ENCODE peak calls at places on chromosome 6, in ten cellular contexts. S, Z, G, N, I, B, P, L, U and H are unnamed samples. For H3K9me3 and H3K4me1, the result is how much of the 10 kb centered on the place peaks cover.

GRCh38 chr6:42369568-42369967 is 82.2 kb downstream of the TRERF1 start:
- DNase-seq in I (no peak), N (no peak), G (no peak), B (no peak), S (no peak), U (no peak), P (no peak), Z (peak), L (no peak), H (no peak)

GRCh38 chr6:31794294-31794865 is 1.2 kb downstream of the VARS1 start:
- DNase-seq in U (peak), G (no peak), N (no peak), L (no peak), B (no peak), S (no peak), P (no peak), Z (peak), I (no peak), H (no peak)

GRCh38 chr6:40247516-40248115 is 313.4 kb upstream of the MOCS1 start:
- DNase-seq in L (no peak), U (no peak), G (no peak), S (no peak), N (no peak), B (no peak), Z (no peak), P (no peak), I (no peak), H (no peak)

GRCh38 chr6:104182811-104183210 is 676.9 kb downstream of the HACE1 start:
- DNase-seq in Z (peak), U (peak), L (no peak), I (no peak), G (no peak), S (no peak), N (no peak), B (no peak), P (no peak), H (no peak)

GRCh38 chr6:166005846-166006592 is 161.6 kb downstream of the TBXT start:
- DNase-seq in S (no peak), I (peak), U (peak), B (peak), P (peak), Z (peak), N (no peak), L (no peak), G (no peak), H (no peak)

GRCh38 chr6:140774080-140774505 is 1358.6 kb upstream of the GJE1 start:
- DNase-seq in S (no peak), B (no peak), U (peak), N (no peak), G (no peak), Z (peak), P (no peak), L (no peak), I (no peak), H (no peak)

GRCh38 chr6:64250126-64250525 is 614.5 kb downstream of the PHF3 start:
- DNase-seq in N (no peak), B (no peak), U (no peak), Z (no peak), L (no peak), P (no peak), S (no peak), G (no peak), I (no peak), H (no peak)

GRCh38 chr6:7324520-7324919 is 11.5 kb upstream of the SSR1 start:
- DNase-seq in N (no peak), Z (peak), B (no peak), P (no peak), U (no peak), L (no peak), G (no peak), S (no peak), I (no peak), H (no peak)

GRCh38 chr6:20426177-20427082 is 24.8 kb downstream of the E2F3 start:
- DNase-seq in Z (no peak), I (no peak), U (no peak), L (no peak), B (no peak), G (no peak), S (no peak), N (no peak), P (no peak), H (no peak)

GRCh38 chr6:102309700-102310099 is 916.2 kb downstream of the GRIK2 start:
- DNase-seq in L (no peak), B (no peak), P (no peak), Z (no peak), N (no peak), U (no peak), G (no peak), S (no peak), I (no peak), H (no peak)
- H3K9me3 ChIP-seq in L (under half), B (under half), P (under half), Z (under half), N (under half), U (under half), G (under half), S (under half), I (under half), H (under half)

GRCh38 chr6:11374036-11375010 is 141.9 kb upstream of the NEDD9 start:
- DNase-seq in S (no peak), P (no peak), I (no peak), L (no peak), G (no peak), Z (peak), B (no peak), N (no peak), U (no peak), H (no peak)

GRCh38 chr6:11370191-11371018 is 137.9 kb upstream of the NEDD9 start:
- DNase-seq in G (peak), N (no peak), P (peak), B (no peak), L (no peak), Z (no peak), I (no peak), S (no peak), U (no peak), H (no peak)

GRCh38 chr6:11368264-11368663 is 135.8 kb upstream of the NEDD9 start:
- DNase-seq in N (no peak), P (no peak), I (no peak), L (no peak), G (no peak), Z (no peak), U (no peak), B (no peak), S (no peak), H (no peak)

GRCh38 chr6:11368760-11369159 is 136.3 kb upstream of the NEDD9 start:
- DNase-seq in N (no peak), B (no peak), L (no peak), S (no peak), Z (no peak), P (no peak), I (no peak), G (peak), U (no peak), H (no peak)

GRCh38 chr6:11373208-11373607 is 140.7 kb upstream of the NEDD9 start:
- DNase-seq in G (no peak), Z (no peak), N (no peak), L (no peak), U (no peak), P (no peak), S (no peak), B (no peak), I (no peak), H (no peak)
- H3K27ac ChIP-seq in G (no peak), Z (no peak), N (no peak), L (no peak), U (no peak), P (no peak), S (no peak), B (no peak), I (no peak), H (no peak)

GRCh38 chr6:156977527-156978291 is 200.5 kb downstream of the ARID1B start:
- DNase-seq in G (no peak), Z (no peak), L (no peak), U (peak), I (peak), N (no peak), P (peak), B (no peak), S (no peak), H (no peak)

GRCh38 chr6:156974897-156975296 is 197.7 kb downstream of the ARID1B start:
- DNase-seq in Z (no peak), L (no peak), B (no peak), U (no peak), P (no peak), N (no peak), I (no peak), S (no peak), G (no peak), H (no peak)

GRCh38 chr6:156975414-156975813 is 198.2 kb downstream of the ARID1B start:
- DNase-seq in U (no peak), P (no peak), I (no peak), G (no peak), N (no peak), S (no peak), Z (no peak), L (no peak), B (no peak), H (no peak)

GRCh38 chr6:156978948-156979347 is 201.8 kb downstream of the ARID1B start:
- DNase-seq in S (no peak), L (no peak), G (no peak), N (no peak), I (no peak), U (no peak), Z (no peak), P (no peak), B (no peak), H (no peak)

DNA sequence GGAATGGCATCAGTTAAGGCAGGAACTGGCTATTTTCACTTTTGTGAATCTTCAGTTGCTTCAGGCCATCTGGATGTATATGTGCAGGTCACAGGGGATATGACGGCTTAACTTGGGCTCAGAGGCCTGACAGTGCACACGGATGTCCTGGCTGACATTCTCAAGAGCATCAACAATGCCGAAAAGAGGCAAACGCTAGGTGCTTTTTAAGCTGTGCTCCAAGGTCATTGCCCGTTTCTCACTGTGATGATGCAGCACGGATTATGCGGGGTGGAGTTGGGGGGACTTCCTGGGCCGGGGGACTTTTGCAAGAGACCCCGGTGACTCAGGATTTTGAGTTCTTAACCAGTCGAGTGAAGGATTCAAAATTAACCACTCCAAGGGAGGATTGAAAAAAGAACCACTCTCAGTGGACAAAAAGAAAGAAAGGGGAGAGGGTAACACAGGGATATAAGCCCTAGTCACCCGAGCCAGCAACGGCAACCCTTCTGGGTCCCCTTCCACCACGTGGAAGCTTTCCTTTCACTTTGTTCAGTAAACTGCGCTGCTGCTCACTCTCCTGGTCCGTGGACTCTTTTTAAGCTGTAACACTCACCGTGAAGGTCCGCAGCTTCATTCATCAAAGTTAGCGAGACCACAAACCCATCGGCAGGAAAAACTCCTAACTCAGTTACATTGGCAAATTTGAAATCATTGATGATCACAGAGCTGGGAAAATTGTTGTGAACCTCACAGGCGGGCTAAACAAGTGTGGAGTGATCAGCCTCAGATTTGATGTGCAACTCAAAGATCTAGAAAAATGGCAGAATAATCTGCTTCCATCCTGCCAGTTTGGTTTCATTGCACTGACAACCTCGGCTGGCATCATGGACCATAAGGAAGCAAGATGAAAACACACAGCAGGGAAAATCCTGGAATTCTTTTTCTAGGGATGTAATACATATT is 199.2 kb downstream of the ARID1B start:
- DNase-seq in N (no peak), U (peak), S (no peak), I (no peak), B (no peak), L (peak), G (peak), Z (no peak), P (peak), H (peak)
- H3K4me1 ChIP-seq in N (half or more), U (under half), S (under half), I (under half), B (under half), L (half or more), G (under half), Z (under half), P (under half), H (under half)

GRCh38 chr6:168309183-168309582 is 10.4 kb downstream of the DACT2 start:
- DNase-seq in U (no peak), N (no peak), P (no peak), B (no peak), I (no peak), L (no peak), S (no peak), Z (no peak), G (peak), H (no peak)

GRCh38 chr6:168310945-168311344 is 8.6 kb downstream of the DACT2 start:
- DNase-seq in B (no peak), N (no peak), L (no peak), I (no peak), S (no peak), Z (peak), U (no peak), G (no peak), P (no peak), H (no peak)

GRCh38 chr6:168313371-168314028 is 6.1 kb downstream of the DACT2 start:
- DNase-seq in N (no peak), U (no peak), Z (no peak), G (peak), B (peak), P (peak), L (no peak), I (no peak), S (no peak), H (no peak)

GRCh38 chr6:168309997-168310396 is 9.6 kb downstream of the DACT2 start:
- DNase-seq in S (no peak), U (no peak), L (no peak), G (no peak), B (no peak), I (no peak), P (no peak), N (no peak), Z (no peak), H (no peak)

GRCh38 chr6:168311410-168312124 is 8.0 kb downstream of the DACT2 start:
- DNase-seq in P (no peak), Z (peak), S (no peak), N (no peak), L (no peak), U (no peak), B (no peak), I (no peak), G (no peak), H (no peak)
- H3K9me3 ChIP-seq in P (under half), Z (under half), S (under half), N (under half), L (under half), U (under half), B (under half), I (under half), G (under half), H (under half)

DNA sequence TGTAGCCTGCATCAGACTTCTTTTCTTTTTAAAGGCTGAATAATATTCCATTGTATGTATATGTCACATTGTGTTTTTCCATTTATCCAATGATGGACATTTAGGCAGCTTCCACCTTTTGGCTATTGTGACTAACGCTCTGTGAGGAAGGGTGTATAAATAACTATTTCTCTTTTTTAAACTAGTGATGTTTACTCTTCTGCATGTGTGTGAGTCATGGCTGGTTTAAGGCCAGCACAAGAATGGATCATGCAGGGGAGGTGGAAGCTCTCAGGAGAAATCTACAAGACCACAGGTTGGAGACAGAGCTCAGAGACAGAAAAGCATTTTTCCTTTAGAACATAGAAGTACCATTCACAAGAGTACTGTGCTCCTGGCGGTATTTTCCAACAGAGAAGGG is 307.2 kb downstream of the SOX4 start:
- DNase-seq in P (no peak), L (no peak), B (no peak), N (no peak), U (peak), Z (no peak), G (no peak), S (no peak), I (peak), H (no peak)
- H3K27ac ChIP-seq in P (no peak), L (no peak), B (peak), N (no peak), U (no peak), Z (no peak), G (no peak), S (no peak), I (peak), H (no peak)

GRCh38 chr6:36625161-36625919 is 31.2 kb downstream of the SRSF3 start:
- DNase-seq in U (peak), G (no peak), N (no peak), Z (no peak), S (no peak), L (no peak), B (no peak), I (peak), P (peak), H (no peak)
- H3K4me1 ChIP-seq in U (under half), G (under half), N (half or more), Z (under half), S (under half), L (under half), B (under half), I (under half), P (under half), H (under half)

GRCh38 chr6:168625602-168626001 is 184.6 kb downstream of the SMOC2 start:
- DNase-seq in S (no peak), P (no peak), B (no peak), Z (no peak), N (no peak), U (no peak), G (no peak), L (no peak), I (no peak), H (no peak)
- H3K9me3 ChIP-seq in S (under half), P (under half), B (under half), Z (under half), N (under half), U (under half), G (under half), L (under half), I (under half), H (under half)

DNA sequence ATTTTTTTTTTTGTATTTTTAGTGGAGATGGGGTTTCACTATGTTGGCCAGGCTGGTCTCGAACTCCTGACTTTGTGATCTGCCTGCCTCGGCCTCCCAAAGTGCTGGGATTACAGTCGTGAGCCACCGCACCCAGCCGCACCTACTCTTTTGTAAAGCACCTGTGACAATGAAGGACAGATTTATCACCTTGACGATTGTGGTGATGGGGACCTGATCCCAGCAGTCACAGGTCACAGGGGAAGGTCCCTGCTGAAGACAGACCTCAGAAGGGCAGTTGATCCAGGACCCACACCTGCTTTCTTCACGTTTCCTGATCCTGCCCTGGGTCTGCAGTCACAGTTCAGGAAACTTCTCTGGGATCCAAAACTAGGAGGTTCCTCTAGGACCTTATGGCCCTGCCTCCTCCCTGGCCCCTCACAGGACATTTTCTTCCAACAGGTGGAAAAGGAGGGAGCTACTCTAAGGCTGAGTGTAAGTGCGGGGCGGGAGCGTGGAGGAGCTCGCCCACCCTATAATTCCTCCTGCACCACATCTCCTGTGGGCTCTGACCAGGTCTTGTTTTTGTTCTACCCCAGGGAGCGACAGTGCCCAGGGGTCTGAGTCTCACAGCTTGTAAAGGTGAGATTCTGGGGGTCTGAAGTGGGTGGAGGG is 2.8 kb downstream of the HLA-E start:
- DNase-seq in Z (no peak), G (no peak), P (no peak), S (no peak), L (no peak), U (no peak), N (no peak), B (no peak), I (no peak), H (peak)
- H3K27ac ChIP-seq in Z (no peak), G (no peak), P (no peak), S (peak), L (peak), U (no peak), N (no peak), B (no peak), I (peak), H (peak)